ENCODE peak calls at places on chromosomes 13 and 19, in four cellular contexts. One of them, this sample, is unnamed.

GRCh38 chr13:42762917-42763316 is 18.5 kb upstream of the FAM216B start:
- DNase-seq in esophagus squamous epithelium: no peak
- DNase-seq in heart right ventricle: no peak
- DNase-seq in fibroblast of villous mesenchyme: peak
- DNase-seq in this sample: no peak

GRCh38 chr13:110676057-110676510 is 29.8 kb downstream of the CARS2 start:
- DNase-seq in esophagus squamous epithelium: no peak
- DNase-seq in fibroblast of villous mesenchyme: no peak
- DNase-seq in heart right ventricle: no peak
- DNase-seq in this sample: no peak

GRCh38 chr13:40210865-40211585 is 455.4 kb downstream of the FOXO1 start:
- DNase-seq in fibroblast of villous mesenchyme: no peak
- DNase-seq in esophagus squamous epithelium: no peak
- DNase-seq in heart right ventricle: no peak
- DNase-seq in this sample: no peak

GRCh38 chr19:50398675-50399367 is 14.7 kb downstream of the POLD1 start:
- DNase-seq in heart right ventricle: no peak
- DNase-seq in esophagus squamous epithelium: no peak
- DNase-seq in fibroblast of villous mesenchyme: no peak
- DNase-seq in this sample: no peak

GRCh38 chr13:99806671-99807070 is 164.9 kb downstream of the ZIC5 start:
- DNase-seq in heart right ventricle: no peak
- DNase-seq in esophagus squamous epithelium: no peak
- DNase-seq in fibroblast of villous mesenchyme: no peak
- DNase-seq in this sample: no peak

GRCh38 chr13:107866007-107866665 is 349.2 kb downstream of the LIG4 start:
- DNase-seq in esophagus squamous epithelium: no peak
- DNase-seq in heart right ventricle: no peak
- DNase-seq in fibroblast of villous mesenchyme: peak
- DNase-seq in this sample: no peak

GRCh38 chr13:75514080-75515040 is 23.3 kb downstream of the COMMD6 start:
- DNase-seq in fibroblast of villous mesenchyme: peak
- DNase-seq in heart right ventricle: no peak
- DNase-seq in esophagus squamous epithelium: no peak
- DNase-seq in this sample: peak

GRCh38 chr13:42354246-42355117 is 82.5 kb downstream of the AKAP11 start:
- DNase-seq in esophagus squamous epithelium: no peak
- DNase-seq in heart right ventricle: no peak
- DNase-seq in fibroblast of villous mesenchyme: peak
- DNase-seq in this sample: no peak

GRCh38 chr19:45472557-45473365 is 5.0 kb downstream of the FOSB start:
- DNase-seq in esophagus squamous epithelium: no peak
- DNase-seq in heart right ventricle: no peak
- DNase-seq in fibroblast of villous mesenchyme: no peak
- DNase-seq in this sample: no peak

GRCh38 chr13:99981115-99982020 is at the start of gene ZIC2:
- DNase-seq in fibroblast of villous mesenchyme: peak
- DNase-seq in heart right ventricle: no peak
- DNase-seq in esophagus squamous epithelium: no peak
- DNase-seq in this sample: no peak

GRCh38 chr19:48424694-48425219 is 21.0 kb upstream of the GRWD1 start:
- DNase-seq in esophagus squamous epithelium: no peak
- DNase-seq in heart right ventricle: no peak
- DNase-seq in fibroblast of villous mesenchyme: peak
- DNase-seq in this sample: no peak

GRCh38 chr13:42807236-42807635 is 25.9 kb downstream of the FAM216B start:
- DNase-seq in fibroblast of villous mesenchyme: no peak
- DNase-seq in heart right ventricle: no peak
- DNase-seq in esophagus squamous epithelium: no peak
- DNase-seq in this sample: no peak

GRCh38 chr13:61316647-61317046 is 99.0 kb downstream of the PCDH20 start:
- DNase-seq in fibroblast of villous mesenchyme: no peak
- DNase-seq in esophagus squamous epithelium: no peak
- DNase-seq in heart right ventricle: no peak
- DNase-seq in this sample: no peak

GRCh38 chr13:40692946-40693345 is 26.5 kb upstream of the FOXO1 start:
- DNase-seq in esophagus squamous epithelium: no peak
- DNase-seq in fibroblast of villous mesenchyme: peak
- DNase-seq in heart right ventricle: no peak
- DNase-seq in this sample: no peak

GRCh38 chr13:59176775-59177174 is 987.0 kb downstream of the DIAPH3 start:
- DNase-seq in esophagus squamous epithelium: no peak
- DNase-seq in fibroblast of villous mesenchyme: no peak
- DNase-seq in heart right ventricle: no peak
- DNase-seq in this sample: no peak

GRCh38 chr19:33401683-33402420 is 28.3 kb downstream of the CEBPG start:
- DNase-seq in esophagus squamous epithelium: no peak
- DNase-seq in fibroblast of villous mesenchyme: no peak
- DNase-seq in heart right ventricle: no peak
- DNase-seq in this sample: no peak

GRCh38 chr13:97307882-97308624 is 85.9 kb downstream of the MBNL2 start:
- DNase-seq in heart right ventricle: peak
- DNase-seq in fibroblast of villous mesenchyme: peak
- DNase-seq in esophagus squamous epithelium: no peak
- DNase-seq in this sample: no peak

GRCh38 chr19:40623403-40624239 is 22.5 kb downstream of the LTBP4 start:
- DNase-seq in fibroblast of villous mesenchyme: no peak
- DNase-seq in esophagus squamous epithelium: no peak
- DNase-seq in heart right ventricle: no peak
- DNase-seq in this sample: no peak

GRCh38 chr13:44232729-44233128 is 140.9 kb upstream of the SERP2 start:
- DNase-seq in heart right ventricle: no peak
- DNase-seq in esophagus squamous epithelium: no peak
- DNase-seq in fibroblast of villous mesenchyme: no peak
- DNase-seq in this sample: no peak

DNA sequence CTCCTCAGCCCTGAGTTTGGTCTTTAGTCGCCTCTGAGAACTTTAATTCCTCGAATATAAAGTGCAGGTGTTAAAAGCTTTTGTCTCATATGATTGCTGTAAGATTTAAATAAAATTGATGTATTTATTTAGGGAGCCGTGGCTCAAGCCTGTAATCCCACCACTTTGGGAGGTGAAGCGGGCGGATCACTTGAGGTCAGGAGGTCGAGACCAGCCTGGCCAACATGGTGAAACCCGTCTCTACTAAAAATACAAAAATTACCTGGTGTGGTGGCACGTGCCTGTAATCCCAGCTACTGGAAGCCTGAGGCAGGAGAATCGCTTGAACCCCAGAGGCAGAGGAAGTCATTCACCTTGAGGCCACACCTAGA is 559 bp upstream of the SLC1A5 start:
- DNase-seq in fibroblast of villous mesenchyme: no peak
- DNase-seq in heart right ventricle: no peak
- DNase-seq in esophagus squamous epithelium: no peak
- DNase-seq in this sample: no peak
- H3K4me3 ChIP-seq in fibroblast of villous mesenchyme: no peak
- H3K4me3 ChIP-seq in heart right ventricle: peak
- H3K4me3 ChIP-seq in esophagus squamous epithelium: no peak
- H3K4me3 ChIP-seq in this sample: no peak

GRCh38 chr19:35332817-35333216 is 3.8 kb downstream of the CD22 start:
- DNase-seq in fibroblast of villous mesenchyme: no peak
- DNase-seq in heart right ventricle: no peak
- DNase-seq in esophagus squamous epithelium: no peak
- DNase-seq in this sample: no peak
- TF ChIP-seq CTCF in fibroblast of villous mesenchyme: no peak
- TF ChIP-seq CTCF in heart right ventricle: no peak
- TF ChIP-seq CTCF in esophagus squamous epithelium: no peak
- TF ChIP-seq CTCF in this sample: no peak

GRCh38 chr19:2474232-2475017 is 1.5 kb upstream of the GADD45B start:
- DNase-seq in heart right ventricle: peak
- DNase-seq in esophagus squamous epithelium: no peak
- DNase-seq in fibroblast of villous mesenchyme: peak
- DNase-seq in this sample: no peak
- H3K4me3 ChIP-seq in heart right ventricle: peak
- H3K4me3 ChIP-seq in esophagus squamous epithelium: peak
- H3K4me3 ChIP-seq in fibroblast of villous mesenchyme: peak
- H3K4me3 ChIP-seq in this sample: peak

DNA sequence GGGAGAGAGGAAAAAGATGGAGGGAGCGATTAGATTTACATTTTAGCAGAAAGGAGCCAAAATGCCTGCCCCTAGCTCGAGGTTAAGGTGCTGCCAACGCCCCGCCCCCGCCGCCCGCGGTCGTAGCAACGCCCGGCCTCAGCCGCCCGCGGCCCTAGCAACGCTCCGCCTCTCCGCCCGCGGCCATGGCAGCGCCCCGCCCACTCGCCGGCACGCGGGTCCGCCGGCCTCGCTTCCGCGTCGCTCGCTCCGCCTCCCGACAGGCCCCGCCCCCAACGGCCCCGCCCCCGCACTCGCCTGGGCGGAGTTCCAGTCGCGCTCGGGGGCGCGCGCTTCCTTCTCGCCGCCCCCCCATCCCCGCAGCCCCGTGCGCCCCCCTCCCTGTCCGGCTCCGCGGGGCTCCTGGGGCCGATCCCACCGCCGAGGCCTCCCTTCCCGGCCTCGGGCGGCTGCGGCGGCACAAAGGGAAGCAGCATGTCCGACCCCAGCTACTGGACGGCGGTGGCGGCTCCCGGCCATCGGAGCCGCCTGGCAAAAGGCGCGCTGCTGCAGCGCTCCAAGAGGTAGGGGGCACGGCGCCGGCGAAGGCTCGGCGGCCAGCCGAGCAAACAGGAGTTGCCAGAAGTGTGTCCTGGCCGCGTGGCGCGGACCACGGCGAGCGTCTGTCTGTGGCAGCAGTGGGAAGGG is 20.3 kb downstream of the MAST3 start:
- DNase-seq in fibroblast of villous mesenchyme: peak
- DNase-seq in heart right ventricle: peak
- DNase-seq in esophagus squamous epithelium: no peak
- DNase-seq in this sample: no peak
- TF ChIP-seq CTCF in fibroblast of villous mesenchyme: no peak
- TF ChIP-seq CTCF in heart right ventricle: no peak
- TF ChIP-seq CTCF in esophagus squamous epithelium: no peak
- TF ChIP-seq CTCF in this sample: no peak

DNA sequence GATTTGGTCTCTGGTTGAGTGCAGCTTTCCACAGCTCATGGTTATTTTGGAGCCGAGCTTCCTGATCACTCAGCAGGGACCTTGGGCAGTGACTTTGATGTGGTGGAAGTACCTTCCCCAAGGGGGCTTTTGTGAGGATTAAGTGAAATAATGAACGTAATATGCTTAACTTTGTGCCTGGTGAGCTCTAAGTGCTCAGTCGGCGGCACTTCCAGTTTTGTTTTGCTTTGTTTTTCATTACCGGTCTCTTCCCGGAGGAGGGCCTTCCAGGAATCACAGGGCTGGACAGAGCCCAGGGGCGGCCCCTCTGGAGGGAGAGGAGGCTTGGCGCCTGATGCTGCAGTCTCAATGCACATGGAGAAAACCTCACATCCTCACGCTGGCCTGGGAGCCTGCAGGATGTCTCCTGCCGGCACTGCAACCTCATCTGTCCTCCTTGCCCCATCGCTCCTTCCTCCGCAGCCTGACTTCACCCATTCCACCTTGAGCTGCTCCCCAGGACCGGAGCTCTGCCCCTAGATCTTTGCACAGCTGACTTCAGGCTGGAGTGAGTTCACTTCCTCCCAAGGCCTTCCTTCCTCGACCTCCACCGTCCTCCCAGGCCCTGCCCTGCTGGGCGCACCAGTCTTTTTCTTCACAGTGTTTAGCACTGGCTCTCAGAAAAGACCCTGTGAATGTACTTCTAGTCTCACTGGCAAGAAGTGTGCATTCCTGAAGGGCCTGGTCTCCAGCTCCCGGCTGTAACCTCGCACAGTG is 1.6 kb downstream of the PLEKHF1 start:
- DNase-seq in heart right ventricle: peak
- DNase-seq in esophagus squamous epithelium: no peak
- DNase-seq in fibroblast of villous mesenchyme: peak
- DNase-seq in this sample: no peak
- H3K4me3 ChIP-seq in heart right ventricle: peak
- H3K4me3 ChIP-seq in esophagus squamous epithelium: peak
- H3K4me3 ChIP-seq in fibroblast of villous mesenchyme: peak
- H3K4me3 ChIP-seq in this sample: peak

GRCh38 chr19:38441660-38442348 is 8.3 kb downstream of the RYR1 start:
- DNase-seq in heart right ventricle: no peak
- DNase-seq in esophagus squamous epithelium: no peak
- DNase-seq in fibroblast of villous mesenchyme: peak
- DNase-seq in this sample: no peak
- TF ChIP-seq CTCF in heart right ventricle: no peak
- TF ChIP-seq CTCF in esophagus squamous epithelium: no peak
- TF ChIP-seq CTCF in fibroblast of villous mesenchyme: no peak
- TF ChIP-seq CTCF in this sample: no peak

DNA sequence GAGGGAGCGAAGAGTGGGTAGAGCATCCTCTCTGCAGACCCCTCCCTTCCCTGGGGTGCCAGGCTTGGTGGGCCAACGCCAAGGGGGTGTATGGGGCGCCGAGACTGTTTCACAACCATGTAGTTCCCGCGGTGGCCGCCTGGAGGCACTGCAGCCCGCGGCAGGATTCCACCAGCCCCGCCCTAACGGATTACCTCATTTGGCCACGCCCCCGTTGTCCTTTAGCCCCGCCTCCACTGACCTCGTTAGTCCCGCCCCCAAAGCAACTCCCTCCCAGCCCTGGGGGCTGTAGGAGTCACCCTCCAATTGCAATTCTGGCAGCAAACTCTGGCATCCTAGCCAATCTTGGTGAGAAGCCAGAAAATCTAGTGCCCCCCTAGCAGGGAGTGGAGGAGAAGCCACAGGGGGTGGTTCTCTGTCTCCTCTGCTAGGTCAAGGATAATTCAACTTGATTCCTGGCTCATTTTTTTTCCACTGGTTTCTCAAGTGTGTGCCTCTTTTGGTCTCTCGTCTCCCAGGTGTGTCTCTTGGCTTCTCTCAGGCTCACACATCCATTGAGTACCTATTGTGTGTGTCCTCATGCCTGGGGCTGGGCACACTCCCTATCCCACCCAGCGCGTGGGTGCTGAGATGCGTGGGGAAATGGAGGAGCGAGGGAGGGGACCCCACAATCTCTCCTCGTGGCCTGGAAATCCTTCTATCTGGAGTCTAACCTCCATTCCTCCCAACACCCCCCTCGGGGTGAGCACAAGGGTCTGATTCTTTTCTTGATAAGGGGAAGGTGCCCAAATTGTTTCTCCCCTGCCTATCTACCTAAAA is 2.0 kb downstream of the OLFM2 start:
- DNase-seq in heart right ventricle: peak
- DNase-seq in fibroblast of villous mesenchyme: peak
- DNase-seq in esophagus squamous epithelium: no peak
- DNase-seq in this sample: no peak
- H3K4me3 ChIP-seq in heart right ventricle: no peak
- H3K4me3 ChIP-seq in fibroblast of villous mesenchyme: no peak
- H3K4me3 ChIP-seq in esophagus squamous epithelium: no peak
- H3K4me3 ChIP-seq in this sample: no peak

This sample was measured in AG09309.